ENCODE peak calls at places on chromosome 20, in five cellular contexts. One of them, this sample, is unnamed.

GRCh38 chr20:36017034-36017951 is 48.9 kb downstream of the CNBD2 start:
- DNase-seq in H1: no peak
- DNase-seq in SK-N-SH: no peak
- DNase-seq in HCT116: no peak
- DNase-seq in HepG2: no peak
- DNase-seq in this sample: peak

GRCh38 chr20:404088-404487 is 4.0 kb upstream of the RBCK1 start:
- DNase-seq in SK-N-SH: no peak
- DNase-seq in HepG2: no peak
- DNase-seq in HCT116: no peak
- DNase-seq in H1: no peak
- DNase-seq in this sample: no peak

GRCh38 chr20:35448788-35449373 is 6.5 kb upstream of the CEP250 start:
- DNase-seq in SK-N-SH: no peak
- DNase-seq in HepG2: peak
- DNase-seq in HCT116: no peak
- DNase-seq in H1: no peak
- DNase-seq in this sample: no peak

GRCh38 chr20:20253039-20253743 is 114.7 kb upstream of the INSM1 start:
- DNase-seq in HepG2: no peak
- DNase-seq in SK-N-SH: no peak
- DNase-seq in H1: no peak
- DNase-seq in HCT116: no peak
- DNase-seq in this sample: no peak

GRCh38 chr20:38617011-38617829 is 15.6 kb downstream of the ARHGAP40 start:
- DNase-seq in SK-N-SH: no peak
- DNase-seq in HCT116: no peak
- DNase-seq in H1: no peak
- DNase-seq in HepG2: peak
- DNase-seq in this sample: peak

GRCh38 chr20:57190536-57191265 is 75.7 kb downstream of the BMP7 start:
- DNase-seq in SK-N-SH: no peak
- DNase-seq in HCT116: no peak
- DNase-seq in H1: no peak
- DNase-seq in HepG2: no peak
- DNase-seq in this sample: no peak

GRCh38 chr20:3616250-3616649 is 46.9 kb downstream of the GFRA4 start:
- DNase-seq in HepG2: no peak
- DNase-seq in HCT116: no peak
- DNase-seq in H1: no peak
- DNase-seq in SK-N-SH: no peak
- DNase-seq in this sample: peak

GRCh38 chr20:59400666-59401065 is 100.3 kb downstream of the EDN3 start:
- DNase-seq in H1: no peak
- DNase-seq in HepG2: no peak
- DNase-seq in HCT116: no peak
- DNase-seq in SK-N-SH: no peak
- DNase-seq in this sample: no peak

GRCh38 chr20:49106332-49106731 is 60.2 kb downstream of the CSE1L start:
- DNase-seq in HCT116: no peak
- DNase-seq in H1: no peak
- DNase-seq in SK-N-SH: no peak
- DNase-seq in HepG2: no peak
- DNase-seq in this sample: no peak

GRCh38 chr20:46852313-46852712 is 42.3 kb upstream of the EYA2 start:
- DNase-seq in H1: no peak
- DNase-seq in HepG2: no peak
- DNase-seq in HCT116: no peak
- DNase-seq in SK-N-SH: no peak
- DNase-seq in this sample: no peak

DNA sequence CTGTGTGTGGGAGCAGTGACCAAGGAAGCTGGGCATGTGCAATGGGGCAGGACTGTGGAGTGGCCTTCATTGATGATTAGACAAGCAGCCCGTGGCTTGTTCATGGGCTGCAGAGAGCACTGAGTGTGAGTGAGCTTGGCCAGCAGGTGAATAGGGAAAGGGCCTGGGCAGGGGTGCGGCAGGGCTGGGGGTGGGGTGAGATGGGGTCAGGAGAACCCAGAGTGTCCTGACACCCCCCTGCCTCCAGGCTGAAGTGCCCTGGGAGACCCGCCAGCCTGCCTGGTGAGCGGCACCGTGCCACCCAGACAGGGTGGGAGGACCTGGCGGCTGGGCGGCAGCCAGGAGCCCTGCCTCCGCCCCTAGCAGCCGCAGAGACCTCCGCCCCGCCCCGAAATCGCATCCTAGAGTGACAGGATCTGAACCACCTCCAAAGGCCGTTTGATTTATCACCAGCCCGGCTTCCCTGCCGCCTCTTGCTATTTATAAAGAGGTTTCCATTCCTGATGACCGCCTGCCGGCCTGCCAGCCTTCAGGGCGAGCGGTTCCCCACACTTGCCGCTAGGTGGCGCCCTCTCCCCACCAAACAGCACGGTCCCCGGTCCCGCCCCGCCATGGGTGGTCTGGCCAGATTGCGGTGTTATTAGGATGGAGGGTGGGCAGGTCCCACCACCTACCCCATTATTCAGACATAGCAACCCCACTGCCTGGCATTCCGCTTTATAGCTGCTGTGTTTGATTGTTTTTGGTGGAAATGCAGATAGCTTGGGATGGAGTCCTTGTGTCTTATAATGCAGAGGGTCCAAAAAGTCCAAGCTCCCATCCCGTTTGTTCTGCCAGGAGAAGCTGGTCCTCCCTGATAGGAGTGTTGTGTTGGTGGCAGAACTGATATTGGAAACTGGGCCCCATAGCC is 3.5 kb downstream of the MYLK2 start:
- DNase-seq in HepG2: peak
- DNase-seq in HCT116: no peak
- DNase-seq in SK-N-SH: peak
- DNase-seq in H1: peak
- DNase-seq in this sample: peak
- TF ChIP-seq JUND in HepG2: no peak
- TF ChIP-seq JUND in HCT116: no peak
- TF ChIP-seq JUND in SK-N-SH: no peak
- TF ChIP-seq JUND in H1: peak
- TF ChIP-seq JUND in this sample: no peak

GRCh38 chr20:21396921-21397340 is 395 bp downstream of the NKX2-4 start:
- DNase-seq in HepG2: no peak
- DNase-seq in HCT116: no peak
- DNase-seq in H1: peak
- DNase-seq in SK-N-SH: peak
- DNase-seq in this sample: no peak

GRCh38 chr20:21398505-21399057 is 1.3 kb upstream of the NKX2-4 start:
- DNase-seq in HCT116: no peak
- DNase-seq in SK-N-SH: no peak
- DNase-seq in HepG2: no peak
- DNase-seq in H1: no peak
- DNase-seq in this sample: no peak

GRCh38 chr20:21398109-21398480 is 769 bp upstream of the NKX2-4 start:
- DNase-seq in HCT116: no peak
- DNase-seq in HepG2: no peak
- DNase-seq in SK-N-SH: no peak
- DNase-seq in H1: no peak
- DNase-seq in this sample: no peak

GRCh38 chr20:21396045-21396893 is 1.1 kb downstream of the NKX2-4 start:
- DNase-seq in HCT116: no peak
- DNase-seq in SK-N-SH: peak
- DNase-seq in H1: peak
- DNase-seq in HepG2: no peak
- DNase-seq in this sample: no peak

DNA sequence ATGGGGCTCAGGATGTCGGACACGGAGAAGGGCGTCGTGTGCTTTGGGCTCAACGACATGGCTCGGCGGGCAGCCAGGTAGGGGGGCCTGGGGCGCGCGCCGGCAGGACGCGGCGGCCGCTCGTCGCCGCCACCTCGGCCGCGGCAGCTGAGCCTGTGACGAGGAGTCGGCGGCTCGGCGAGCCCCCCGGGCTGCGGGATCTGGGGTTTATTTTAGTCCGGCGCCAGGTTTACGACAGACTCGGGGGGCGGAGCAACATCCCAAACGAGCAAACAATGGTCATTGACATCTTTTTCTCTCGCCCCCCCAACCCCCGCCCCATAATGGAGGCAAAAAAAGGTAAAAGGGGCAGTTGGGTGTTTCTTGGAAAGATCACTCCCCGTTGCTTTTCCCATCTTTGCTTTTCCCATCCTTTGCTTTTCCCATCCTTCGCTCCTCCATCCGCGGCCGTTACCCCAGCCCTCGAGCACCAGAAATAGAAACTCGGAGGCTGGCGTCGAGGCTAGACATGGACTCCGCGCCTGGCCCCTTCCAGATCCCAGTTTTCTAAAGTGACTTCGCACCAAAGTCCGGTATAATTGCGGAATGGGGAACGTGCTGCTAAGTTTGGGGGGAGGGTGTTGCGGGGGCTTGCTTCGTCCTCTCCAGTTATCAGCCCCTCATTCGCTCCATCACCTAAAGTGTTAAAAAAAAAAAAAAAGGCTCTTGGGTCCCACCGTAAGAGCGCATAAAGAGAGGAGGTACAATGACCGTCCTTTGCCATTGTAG is at the start of gene NKX2-4:
- DNase-seq in HepG2: no peak
- DNase-seq in H1: peak
- DNase-seq in SK-N-SH: no peak
- DNase-seq in HCT116: no peak
- DNase-seq in this sample: no peak
- TF ChIP-seq JUND in HepG2: no peak
- TF ChIP-seq JUND in H1: no peak
- TF ChIP-seq JUND in SK-N-SH: no peak
- TF ChIP-seq JUND in HCT116: no peak
- TF ChIP-seq JUND in this sample: no peak

GRCh38 chr20:44850272-44850671 is 35.2 kb upstream of the YWHAB start:
- DNase-seq in HepG2: no peak
- DNase-seq in H1: no peak
- DNase-seq in SK-N-SH: no peak
- DNase-seq in HCT116: no peak
- DNase-seq in this sample: no peak
- TF ChIP-seq JUND in HepG2: no peak
- TF ChIP-seq JUND in H1: no peak
- TF ChIP-seq JUND in SK-N-SH: no peak
- TF ChIP-seq JUND in HCT116: no peak
- TF ChIP-seq JUND in this sample: no peak

DNA sequence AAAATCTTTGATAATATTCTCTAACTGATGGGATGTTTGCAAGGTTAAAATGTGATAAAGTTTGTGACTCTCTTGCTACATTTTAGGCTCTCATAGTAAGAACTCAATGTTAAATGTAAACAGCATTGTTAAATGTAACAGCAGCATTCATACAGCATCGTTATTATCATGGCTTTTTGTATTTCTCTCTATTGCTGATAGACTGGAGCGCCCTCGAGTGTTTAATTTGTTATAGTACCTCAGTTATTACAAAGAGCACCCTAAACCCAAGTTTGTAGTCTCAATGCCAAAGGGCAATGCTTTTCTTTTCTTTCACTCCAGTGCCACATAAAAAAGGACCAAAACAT is 14.9 kb upstream of the TTPAL start:
- DNase-seq in H1: no peak
- DNase-seq in HepG2: peak
- DNase-seq in HCT116: peak
- DNase-seq in SK-N-SH: peak
- DNase-seq in this sample: peak
- TF ChIP-seq JUND in H1: no peak
- TF ChIP-seq JUND in HepG2: no peak
- TF ChIP-seq JUND in HCT116: no peak
- TF ChIP-seq JUND in SK-N-SH: no peak
- TF ChIP-seq JUND in this sample: no peak

GRCh38 chr20:32189691-32190607 is 17.6 kb downstream of the PLAGL2 start:
- DNase-seq in SK-N-SH: peak
- DNase-seq in H1: peak
- DNase-seq in HCT116: no peak
- DNase-seq in HepG2: no peak
- DNase-seq in this sample: no peak
- TF ChIP-seq JUND in SK-N-SH: no peak
- TF ChIP-seq JUND in H1: no peak
- TF ChIP-seq JUND in HCT116: no peak
- TF ChIP-seq JUND in HepG2: no peak
- TF ChIP-seq JUND in this sample: no peak

GRCh38 chr20:2585811-2586210 is 49.4 kb downstream of the TMC2 start:
- DNase-seq in SK-N-SH: no peak
- DNase-seq in H1: peak
- DNase-seq in HCT116: no peak
- DNase-seq in HepG2: no peak
- DNase-seq in this sample: no peak
- TF ChIP-seq JUND in SK-N-SH: no peak
- TF ChIP-seq JUND in H1: no peak
- TF ChIP-seq JUND in HCT116: no peak
- TF ChIP-seq JUND in HepG2: no peak
- TF ChIP-seq JUND in this sample: no peak